ENCODE peak calls at places on chromosomes 13 and 19, in four cellular contexts. One of them, this sample, is unnamed.

GRCh38 chr19:12769689-12770088 is 5.7 kb downstream of the HOOK2 start:
- DNase-seq in GDM1: no peak
- DNase-seq in Right ventricle myocardium superior: no peak
- DNase-seq in T-helper 9 cell: peak
- DNase-seq in this sample: peak

GRCh38 chr13:48660356-48661076 is 6.8 kb downstream of the CYSLTR2 start:
- DNase-seq in GDM1: peak
- DNase-seq in Right ventricle myocardium superior: no peak
- DNase-seq in T-helper 9 cell: no peak
- DNase-seq in this sample: no peak

GRCh38 chr13:39881887-39882286 is 226.4 kb downstream of the COG6 start:
- DNase-seq in T-helper 9 cell: no peak
- DNase-seq in Right ventricle myocardium superior: no peak
- DNase-seq in GDM1: no peak
- DNase-seq in this sample: no peak

GRCh38 chr13:41137951-41138350 is 5.3 kb upstream of the KBTBD6 start:
- DNase-seq in T-helper 9 cell: no peak
- DNase-seq in Right ventricle myocardium superior: no peak
- DNase-seq in GDM1: no peak
- DNase-seq in this sample: no peak

GRCh38 chr19:39497850-39498261 is 891 bp upstream of the DLL3 start:
- DNase-seq in GDM1: no peak
- DNase-seq in T-helper 9 cell: no peak
- DNase-seq in Right ventricle myocardium superior: no peak
- DNase-seq in this sample: no peak

GRCh38 chr19:43901395-43902390 is 33.4 kb downstream of the ZNF45 start:
- DNase-seq in Right ventricle myocardium superior: peak
- DNase-seq in GDM1: no peak
- DNase-seq in T-helper 9 cell: peak
- DNase-seq in this sample: peak

GRCh38 chr19:28705008-28705407 is 507.9 kb downstream of the UQCRFS1 start:
- DNase-seq in Right ventricle myocardium superior: no peak
- DNase-seq in T-helper 9 cell: no peak
- DNase-seq in GDM1: no peak
- DNase-seq in this sample: no peak

GRCh38 chr19:2252481-2253105 is 3.5 kb downstream of the AMH start:
- DNase-seq in T-helper 9 cell: no peak
- DNase-seq in Right ventricle myocardium superior: no peak
- DNase-seq in GDM1: no peak
- DNase-seq in this sample: no peak